ENCODE peak calls at places on chromosomes 6 and 20, in eight cellular contexts. Y is DND-41; S is PC-9; E is neuronal stem cell; Q is SK-N-SH; B is left lung; I is CD8-positive, alpha-beta memory T cell; L is prostate gland. X is an unnamed sample. For H3K4me1, the result is how much of the 10 kb centered on the place peaks cover.

GRCh38 chr6:168607272-168608112 is 166.5 kb downstream of the SMOC2 start:
- DNase-seq in Y (no peak), S (no peak), E (no peak), Q (no peak), B (peak), I (no peak), L (no peak), X (no peak)

GRCh38 chr6:34468378-34468892 is 2.6 kb downstream of the PACSIN1 start:
- DNase-seq in Y (no peak), S (no peak), E (no peak), Q (no peak), B (no peak), I (no peak), L (no peak), X (no peak)

GRCh38 chr6:108746841-108747575 is 101.2 kb upstream of the ARMC2 start:
- DNase-seq in Y (no peak), S (no peak), E (no peak), Q (no peak), B (no peak), I (no peak), L (no peak), X (no peak)

GRCh38 chr6:45605971-45606370 is 228.2 kb upstream of the SUPT3H start:
- DNase-seq in Y (no peak), S (no peak), E (no peak), Q (no peak), B (no peak), I (no peak), L (no peak), X (no peak)

GRCh38 chr6:3457710-3458605 is 1.1 kb upstream of the SLC22A23 start:
- DNase-seq in Y (no peak), S (peak), E (no peak), Q (peak), B (no peak), I (peak), L (peak), X (no peak)

GRCh38 chr6:154460306-154461071 is 50.0 kb downstream of the CNKSR3 start:
- DNase-seq in Y (no peak), S (no peak), E (no peak), Q (no peak), B (no peak), I (no peak), L (no peak), X (no peak)

GRCh38 chr6:169789944-169790927 is 38.8 kb downstream of the ERMARD start:
- DNase-seq in Y (peak), S (no peak), E (peak), Q (peak), B (peak), I (peak), L (peak), X (peak)

GRCh38 chr20:38473353-38473795 is 731 bp downstream of the RALGAPB start:
- DNase-seq in Y (no peak), S (no peak), E (no peak), Q (no peak), B (no peak), I (no peak), L (peak), X (no peak)

GRCh38 chr20:63538204-63539091 is 1.3 kb upstream of the PTK6 start:
- DNase-seq in Y (no peak), S (peak), E (no peak), Q (no peak), B (peak), I (no peak), L (peak), X (peak)

GRCh38 chr20:4017051-4017702 is 1.8 kb upstream of the RNF24 start:
- DNase-seq in Y (no peak), S (no peak), E (no peak), Q (no peak), B (no peak), I (no peak), L (no peak), X (no peak)

GRCh38 chr20:35871311-35871771 is 83.0 kb downstream of the SCAND1 start:
- DNase-seq in Y (no peak), S (no peak), E (no peak), Q (peak), B (no peak), I (no peak), L (peak), X (no peak)

GRCh38 chr6:114649298-114649697 is 306.5 kb upstream of the HS3ST5 start:
- DNase-seq in Y (no peak), S (no peak), E (no peak), Q (no peak), B (no peak), I (no peak), L (no peak), X (no peak)

GRCh38 chr6:132669690-132670291 is 10.8 kb upstream of the TAAR1 start:
- DNase-seq in Y (no peak), S (peak), E (no peak), Q (peak), B (no peak), I (peak), L (no peak), X (no peak)

GRCh38 chr20:47235853-47236638 is 120.5 kb downstream of the ZMYND8 start:
- DNase-seq in Y (no peak), S (no peak), E (no peak), Q (no peak), B (no peak), I (no peak), L (no peak), X (no peak)

GRCh38 chr6:23111984-23112383 is 542.6 kb downstream of the HDGFL1 start:
- DNase-seq in Y (no peak), S (no peak), E (no peak), Q (no peak), B (no peak), I (no peak), L (no peak), X (no peak)

GRCh38 chr6:26197736-26198625 is 110.8 kb downstream of the HFE start:
- DNase-seq in Y (peak), S (peak), E (no peak), Q (no peak), B (no peak), I (peak), L (peak), X (peak)

GRCh38 chr6:155787168-155787567 is 331.5 kb upstream of the NOX3 start:
- DNase-seq in Y (no peak), S (no peak), E (no peak), Q (no peak), B (no peak), I (no peak), L (no peak), X (no peak)

GRCh38 chr6:144234399-144234798 is 50.7 kb upstream of the UTRN start:
- DNase-seq in Y (no peak), S (no peak), E (no peak), Q (no peak), B (no peak), I (no peak), L (no peak), X (no peak)

GRCh38 chr6:157999100-158000051 is 17.7 kb downstream of the SYNJ2 start:
- DNase-seq in Y (no peak), S (no peak), E (no peak), Q (no peak), B (no peak), I (no peak), L (no peak), X (no peak)

GRCh38 chr6:166465671-166466087 is 82.9 kb upstream of the MPC1 start:
- DNase-seq in Y (no peak), S (no peak), E (no peak), Q (peak), B (no peak), I (no peak), L (no peak), X (no peak)

GRCh38 chr6:109791301-109791700 is 100.2 kb downstream of the FIG4 start:
- DNase-seq in Y (no peak), S (no peak), E (no peak), Q (no peak), B (no peak), I (no peak), L (no peak), X (no peak)

GRCh38 chr20:33667245-33668086 is 723 bp downstream of the ACTL10 start:
- DNase-seq in Y (no peak), S (peak), E (no peak), Q (peak), B (no peak), I (peak), L (peak), X (peak)

GRCh38 chr6:67966830-67967229 is 668.3 kb upstream of the ADGRB3 start:
- DNase-seq in Y (no peak), S (no peak), E (no peak), Q (no peak), B (no peak), I (no peak), L (no peak), X (no peak)

GRCh38 chr20:25514747-25515340 is 70.5 kb downstream of the NINL start:
- DNase-seq in Y (peak), S (no peak), E (no peak), Q (no peak), B (no peak), I (no peak), L (no peak), X (no peak)

GRCh38 chr6:157304840-157305675 is 18.3 kb downstream of the TMEM242 start:
- DNase-seq in Y (no peak), S (no peak), E (no peak), Q (no peak), B (no peak), I (no peak), L (no peak), X (no peak)

GRCh38 chr6:157326979-157327378 is 3.7 kb upstream of the TMEM242 start:
- DNase-seq in Y (no peak), S (no peak), E (no peak), Q (no peak), B (no peak), I (no peak), L (no peak), X (no peak)

GRCh38 chr6:169723991-169724553 is at the start of gene PHF10:
- DNase-seq in Y (no peak), S (no peak), E (peak), Q (peak), B (peak), I (peak), L (peak), X (peak)

GRCh38 chr20:17969276-17969883 is 562 bp downstream of the MGME1 start:
- DNase-seq in Y (peak), S (peak), E (no peak), Q (peak), B (peak), I (no peak), L (peak), X (peak)
- H3K4me1 ChIP-seq in Y (half or more), S (half or more), E (under half), Q (under half), B (half or more), I (half or more), L (under half), X (half or more)

GRCh38 chr6:10416863-10417641 is 2.2 kb upstream of the TFAP2A start:
- DNase-seq in Y (no peak), S (no peak), E (no peak), Q (no peak), B (no peak), I (no peak), L (no peak), X (no peak)
- H3K27ac ChIP-seq in Y (no peak), S (peak), E (no peak), Q (no peak), B (no peak), I (no peak), L (no peak), X (no peak)

DNA sequence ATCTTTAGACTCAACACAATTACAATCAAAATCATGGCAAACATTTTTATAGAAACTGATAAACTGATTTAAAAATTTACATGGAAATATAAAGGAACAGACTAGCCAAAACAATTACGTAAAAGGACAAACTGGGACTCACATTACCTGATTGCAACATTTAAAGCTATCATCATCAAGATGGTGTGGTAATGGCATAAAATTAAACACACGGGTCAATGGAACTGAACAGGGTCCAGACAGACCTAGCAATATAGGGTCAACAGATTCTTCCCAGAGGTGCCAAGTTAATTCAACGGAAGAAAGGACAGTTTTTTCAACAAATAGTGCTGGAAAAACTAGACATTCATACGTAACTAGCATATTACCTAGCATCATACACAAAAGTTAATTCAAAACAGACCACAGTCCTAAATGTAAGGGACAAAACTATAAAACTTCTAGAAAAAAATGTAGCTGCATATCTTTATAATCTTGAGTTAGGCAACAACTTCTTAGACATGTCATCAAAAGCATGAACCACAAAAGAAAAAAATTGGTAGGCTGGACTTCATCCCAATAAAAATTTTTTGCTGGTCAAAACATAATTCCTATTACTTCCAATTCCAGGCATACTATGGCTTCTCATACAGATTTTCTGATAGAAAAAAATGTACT is 147.4 kb upstream of the BEND6 start:
- DNase-seq in Y (no peak), S (no peak), E (no peak), Q (no peak), B (no peak), I (no peak), L (no peak), X (no peak)
- H3K4me1 ChIP-seq in Y (under half), S (half or more), E (under half), Q (under half), B (under half), I (under half), L (under half), X (under half)

GRCh38 chr6:149701699-149702098 is 16.2 kb downstream of the LATS1 start:
- DNase-seq in Y (no peak), S (no peak), E (no peak), Q (no peak), B (no peak), I (no peak), L (no peak), X (no peak)
- H3K27ac ChIP-seq in Y (no peak), S (no peak), E (no peak), Q (no peak), B (no peak), I (no peak), L (no peak), X (no peak)

DNA sequence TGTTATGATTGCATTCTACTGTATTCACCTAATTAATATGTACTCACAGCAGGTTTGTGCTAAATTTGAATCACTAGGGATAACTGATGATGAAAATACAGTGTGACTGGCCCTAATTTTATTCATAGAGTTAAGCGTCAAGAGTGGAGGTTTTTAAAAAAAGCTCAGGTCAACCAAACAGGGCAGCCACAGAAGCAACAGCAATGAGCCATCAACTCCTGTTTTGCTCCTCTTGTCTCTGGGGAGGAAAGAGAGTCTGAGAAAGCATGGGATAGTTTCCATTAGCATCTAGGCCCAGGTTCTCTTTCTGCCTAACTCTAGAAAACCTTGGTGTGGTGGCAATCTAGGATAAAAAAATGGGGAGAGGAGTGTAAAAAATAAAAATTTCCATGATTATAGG is 122.1 kb downstream of the OGFRL1 start:
- DNase-seq in Y (no peak), S (no peak), E (no peak), Q (no peak), B (no peak), I (no peak), L (no peak), X (no peak)
- H3K4me1 ChIP-seq in Y (under half), S (half or more), E (under half), Q (under half), B (under half), I (under half), L (under half), X (under half)

GRCh38 chr6:70280462-70280861 is 22.4 kb downstream of the COL9A1 start:
- DNase-seq in Y (no peak), S (no peak), E (no peak), Q (peak), B (no peak), I (no peak), L (no peak), X (no peak)
- H3K27ac ChIP-seq in Y (no peak), S (no peak), E (no peak), Q (no peak), B (no peak), I (no peak), L (no peak), X (no peak)

GRCh38 chr20:23163562-23163961 is 77.4 kb upstream of the CD93 start:
- DNase-seq in Y (no peak), S (no peak), E (no peak), Q (no peak), B (no peak), I (no peak), L (no peak), X (no peak)

GRCh38 chr20:23164176-23164601 is 78.1 kb upstream of the CD93 start:
- DNase-seq in Y (no peak), S (no peak), E (no peak), Q (no peak), B (no peak), I (no peak), L (no peak), X (no peak)

GRCh38 chr20:23161244-23161875 is 75.2 kb upstream of the CD93 start:
- DNase-seq in Y (no peak), S (no peak), E (no peak), Q (no peak), B (no peak), I (no peak), L (no peak), X (no peak)

GRCh38 chr20:23161968-23162696 is 76.0 kb upstream of the CD93 start:
- DNase-seq in Y (no peak), S (no peak), E (no peak), Q (no peak), B (peak), I (no peak), L (peak), X (no peak)

DNA sequence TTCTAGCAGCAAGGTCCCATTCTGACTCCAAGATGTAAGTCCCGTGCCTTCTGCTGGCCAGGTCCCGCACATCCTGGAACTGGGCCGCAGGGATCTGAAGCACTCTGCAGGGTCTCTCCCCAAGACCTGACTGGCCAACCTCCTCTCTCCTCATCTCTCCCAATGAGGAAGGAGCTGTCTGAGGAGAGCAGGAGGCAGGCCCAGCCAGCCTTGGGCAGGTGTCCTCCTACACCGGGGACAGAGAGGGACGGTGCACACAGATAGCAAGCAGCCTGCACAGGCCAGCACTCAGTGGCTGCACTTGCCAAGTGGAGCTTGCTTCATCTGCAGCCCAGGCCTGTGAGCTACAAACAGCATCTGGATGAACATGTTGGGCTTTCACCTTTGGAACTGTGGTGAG is 76.8 kb upstream of the CD93 start:
- DNase-seq in Y (no peak), S (no peak), E (no peak), Q (no peak), B (no peak), I (no peak), L (no peak), X (no peak)
- H3K4me1 ChIP-seq in Y (under half), S (under half), E (under half), Q (under half), B (half or more), I (under half), L (under half), X (under half)

GRCh38 chr20:43463864-43464785 is 6.4 kb downstream of the SRSF6 start:
- DNase-seq in Y (no peak), S (no peak), E (no peak), Q (no peak), B (no peak), I (no peak), L (no peak), X (no peak)
- H3K27ac ChIP-seq in Y (no peak), S (no peak), E (no peak), Q (no peak), B (no peak), I (no peak), L (no peak), X (no peak)

GRCh38 chr6:149755300-149756260 is 6.0 kb downstream of the PCMT1 start:
- DNase-seq in Y (no peak), S (no peak), E (no peak), Q (no peak), B (no peak), I (no peak), L (no peak), X (no peak)
- H3K4me1 ChIP-seq in Y (under half), S (under half), E (under half), Q (under half), B (half or more), I (under half), L (under half), X (under half)